ENCODE peak calls at places on chromosomes 4 and X, in nine cellular contexts. S, L, D, N, J, K, C, G and V are unnamed samples.
A peak's percentile ranks its signal among the peaks of the same experiment; 100 is the strongest.

GRCh38 chrX:149074429-149074828 is 430.7 kb downstream of the IDS start:
- DNase-seq in N (peak; percentile 8), C (peak; percentile 38), J (no peak), K (no peak), G (peak; percentile 7), S (no peak), L (no peak), D (no peak), V (no peak)

GRCh38 chrX:30589146-30589888 is 11.8 kb upstream of the TASL start:
- DNase-seq in L (no peak), D (no peak), K (no peak), J (no peak), G (no peak), S (no peak), N (no peak), C (no peak), V (no peak)

GRCh38 chr4:26916195-26916594 is 55.6 kb downstream of the STIM2 start:
- DNase-seq in N (no peak), L (peak; percentile 15), D (no peak), C (no peak), J (no peak), G (no peak), S (no peak), K (no peak), V (no peak)

GRCh38 chrX:7201481-7201880 is 53.5 kb upstream of the PUDP start:
- DNase-seq in N (no peak), K (no peak), S (no peak), L (no peak), C (no peak), G (no peak), D (no peak), J (no peak), V (no peak)

GRCh38 chr4:73702796-73703287 is 37.5 kb upstream of the CXCL8 start:
- DNase-seq in L (no peak), J (no peak), G (no peak), D (no peak), S (no peak), N (no peak), K (no peak), C (no peak), V (no peak)

GRCh38 chr4:673349-674091 is 556 bp downstream of the ATP5ME start:
- DNase-seq in J (no peak), G (no peak), L (peak; percentile 25), D (no peak), C (no peak), K (peak; percentile 27), N (no peak), S (no peak), V (no peak)

GRCh38 chr4:88177981-88178632 is 19.7 kb upstream of the ABCG2 start:
- DNase-seq in C (peak; percentile 27), K (peak; percentile 81), G (no peak), L (no peak), J (peak; percentile 4), N (peak; percentile 95), D (no peak), S (peak; percentile 94), V (no peak)

GRCh38 chr4:86367577-86367976 is 7.7 kb upstream of the MAPK10 start:
- DNase-seq in S (no peak), K (no peak), D (no peak), N (no peak), J (no peak), L (no peak), C (no peak), G (no peak), V (no peak)

GRCh38 chr4:111664546-111664945 is 480.7 kb upstream of the FAM241A start:
- DNase-seq in K (no peak), J (no peak), L (no peak), N (no peak), D (no peak), S (no peak), C (no peak), G (no peak), V (no peak)

GRCh38 chr4:80685219-80685618 is 345.3 kb upstream of the BMP3 start:
- DNase-seq in J (no peak), L (no peak), D (no peak), S (no peak), G (no peak), C (no peak), K (no peak), N (peak; percentile 8), V (no peak)

GRCh38 chr4:85807247-85807915 is 332.4 kb downstream of the ARHGAP24 start:
- DNase-seq in J (no peak), K (peak; percentile 95), N (peak; percentile 43), D (no peak), C (no peak), L (no peak), S (no peak), G (no peak), V (peak; percentile 88)